ENCODE peak calls at places on chromosomes 12 and 14, in five cellular contexts. K is astrocyte of the spinal cord, M is left ventricle myocardium inferior, B is esophagus squamous epithelium, C is glutamatergic neuron. Z is an unnamed sample.
A peak's percentile ranks its signal among the peaks of the same experiment; 100 is the strongest.

GRCh38 chr14:22449612-22449930 is 139.5 kb downstream of the DAD1 start:
- DNase-seq in K (no peak), M (no peak), B (no peak), C (no peak), Z (no peak)

GRCh38 chr12:120388711-120389431 is 19.9 kb upstream of the MSI1 start:
- DNase-seq in K (no peak), M (no peak), B (no peak), C (peak; percentile 23), Z (no peak)

GRCh38 chr12:48907243-48907642 is 18.0 kb downstream of the FKBP11 start:
- DNase-seq in K (no peak), M (no peak), B (no peak), C (no peak), Z (no peak)

GRCh38 chr12:92034858-92035401 is 110.7 kb downstream of the BTG1 start:
- DNase-seq in K (peak; percentile 68), M (peak; percentile 43), B (no peak), C (peak; percentile 13), Z (peak; percentile 26)

GRCh38 chr14:101966742-101967141 is 2.4 kb downstream of the DYNC1H1 start:
- DNase-seq in K (no peak), M (no peak), B (no peak), C (no peak), Z (no peak)

GRCh38 chr12:20931894-20932293 is 121.4 kb downstream of the SLCO1B3 start:
- DNase-seq in K (no peak), M (no peak), B (no peak), C (no peak), Z (no peak)

GRCh38 chr12:127388985-127389384 is 878.0 kb upstream of the TMEM132C start:
- DNase-seq in K (peak; percentile 12), M (no peak), B (no peak), C (no peak), Z (no peak)

GRCh38 chr14:99004112-99004511 is 267.9 kb downstream of the BCL11B start:
- DNase-seq in K (no peak), M (no peak), B (no peak), C (no peak), Z (no peak)

GRCh38 chr12:59185291-59185690 is 265.0 kb upstream of the LRIG3 start:
- DNase-seq in K (no peak), M (no peak), B (no peak), C (no peak), Z (no peak)

GRCh38 chr12:120783197-120783596 is 57.6 kb downstream of the ACADS start:
- DNase-seq in K (peak; percentile 71), M (no peak), B (no peak), C (no peak), Z (no peak)

GRCh38 chr14:86574026-86574777 is 1044.3 kb downstream of the FLRT2 start:
- DNase-seq in K (peak; percentile 23), M (no peak), B (no peak), C (no peak), Z (no peak)

GRCh38 chr14:61264699-61265098 is 16.4 kb downstream of the TMEM30B start:
- DNase-seq in K (no peak), M (no peak), B (no peak), C (no peak), Z (no peak)

GRCh38 chr12:58395470-58395869 is 454.1 kb downstream of the ATP23 start:
- DNase-seq in K (peak; percentile 59), M (no peak), B (no peak), C (no peak), Z (no peak)

DNA sequence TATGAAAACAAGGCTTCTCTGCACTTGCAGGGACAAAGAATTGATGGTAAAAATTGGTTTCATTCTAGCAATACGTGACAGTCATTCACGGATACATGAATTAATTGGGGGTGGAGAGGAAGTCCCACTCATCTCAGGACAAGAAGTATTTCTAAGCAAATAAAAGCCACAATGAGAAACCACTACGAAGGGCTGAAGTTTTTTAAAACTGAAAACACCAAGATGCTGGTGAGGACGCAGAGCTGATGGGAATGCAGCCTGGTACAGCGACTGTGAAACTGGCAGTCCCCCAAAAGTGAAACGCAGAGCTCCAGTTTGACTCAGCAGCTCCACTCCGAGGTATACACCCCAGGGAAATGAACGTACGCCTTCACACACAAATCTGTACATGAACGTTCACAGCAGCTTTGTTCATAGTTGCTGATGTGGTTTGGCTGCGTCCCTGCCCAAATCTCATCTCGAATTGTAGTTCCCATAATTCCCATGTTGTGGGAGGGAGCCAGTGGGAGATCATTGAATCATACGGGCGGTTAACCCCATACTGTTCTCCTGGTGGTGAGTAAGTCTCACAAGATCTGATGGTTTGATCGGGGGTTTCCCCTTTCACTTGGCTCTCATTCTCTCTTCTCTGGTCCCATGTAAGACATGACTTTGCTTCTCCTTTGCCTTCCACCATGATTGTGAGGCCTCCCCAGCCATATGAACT is 89.0 kb downstream of the SCARB1 start:
- DNase-seq in K (peak; percentile 99), M (no peak), B (no peak), C (no peak), Z (no peak)
- TF ChIP-seq CTCF in K (peak; percentile 7), M (no peak), B (peak; percentile 11), C (no peak), Z (no peak)

DNA sequence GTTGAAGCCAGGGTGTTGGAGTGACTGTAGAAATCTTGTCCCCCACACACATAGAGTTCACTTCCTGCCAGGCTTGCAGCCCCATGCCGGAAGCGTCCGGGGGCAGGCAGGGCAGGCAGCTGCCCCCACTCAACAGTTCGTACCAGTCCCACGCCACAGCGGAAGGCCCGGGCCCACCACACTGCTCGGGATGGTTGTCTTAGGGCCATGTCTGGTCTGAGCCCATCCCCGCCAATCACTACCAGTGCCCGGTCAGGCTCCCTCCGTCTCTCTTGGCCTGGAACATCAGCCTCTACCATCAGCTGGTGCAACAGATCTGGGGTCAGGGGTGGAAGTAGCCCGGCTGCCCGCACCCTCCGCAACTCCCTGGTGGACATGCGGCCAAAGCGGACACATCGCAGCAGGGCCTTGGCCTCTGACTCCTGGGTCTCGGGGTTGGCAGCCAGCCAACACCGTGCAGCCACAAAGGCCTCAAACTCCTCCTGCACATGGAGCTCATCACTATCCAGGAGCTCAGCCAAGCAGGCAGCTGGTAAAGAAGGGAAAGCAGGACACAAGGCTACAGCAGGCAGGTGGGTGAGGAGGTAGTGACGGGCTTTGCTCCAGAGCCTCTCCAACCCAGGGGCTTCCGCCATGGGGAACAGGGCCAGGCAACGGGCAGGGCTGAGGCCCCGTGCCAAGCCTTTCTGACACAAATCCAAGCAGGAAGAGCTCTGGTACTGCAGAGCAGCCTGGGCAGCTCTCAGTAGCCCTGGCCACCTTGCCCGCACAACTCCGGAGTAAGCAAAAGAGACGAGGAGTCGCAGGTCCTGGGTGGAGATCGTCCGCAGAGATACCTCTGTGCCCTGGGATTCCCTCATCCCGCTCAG is 5.9 kb downstream of the KLHL33 start:
- DNase-seq in K (no peak), M (peak; percentile 39), B (no peak), C (no peak), Z (no peak)
- TF ChIP-seq CTCF in K (no peak), M (no peak), B (no peak), C (no peak), Z (no peak)

GRCh38 chr12:43348221-43348620 is 203.8 kb downstream of the ADAMTS20 start:
- DNase-seq in K (no peak), M (no peak), B (no peak), C (no peak), Z (no peak)

GRCh38 chr12:43347026-43347425 is 205.0 kb downstream of the ADAMTS20 start:
- DNase-seq in K (no peak), M (no peak), B (no peak), C (peak; percentile 19), Z (no peak)

GRCh38 chr12:43352001-43352400 is 200.0 kb downstream of the ADAMTS20 start:
- DNase-seq in K (no peak), M (no peak), B (no peak), C (no peak), Z (no peak)

GRCh38 chr12:43345023-43345422 is 207.0 kb downstream of the ADAMTS20 start:
- DNase-seq in K (no peak), M (no peak), B (no peak), C (no peak), Z (no peak)

GRCh38 chr12:43349863-43350262 is 202.1 kb downstream of the ADAMTS20 start:
- DNase-seq in K (peak; percentile 32), M (no peak), B (no peak), C (no peak), Z (no peak)
- TF ChIP-seq CTCF in K (peak; percentile 41), M (no peak), B (no peak), C (no peak), Z (no peak)

GRCh38 chr12:12086331-12086730 is 15.6 kb downstream of the BCL2L14 start:
- DNase-seq in K (no peak), M (no peak), B (no peak), C (no peak), Z (no peak)

GRCh38 chr12:12086975-12087692 is 16.4 kb downstream of the BCL2L14 start:
- DNase-seq in K (no peak), M (no peak), B (no peak), C (no peak), Z (no peak)

GRCh38 chr12:12081836-12082497 is 11.2 kb downstream of the BCL2L14 start:
- DNase-seq in K (peak; percentile 55), M (no peak), B (no peak), C (no peak), Z (no peak)

GRCh38 chr12:12087693-12088034 is 16.9 kb downstream of the BCL2L14 start:
- DNase-seq in K (no peak), M (no peak), B (no peak), C (no peak), Z (no peak)

GRCh38 chr12:12083688-12084087 is 12.9 kb downstream of the BCL2L14 start:
- DNase-seq in K (no peak), M (no peak), B (no peak), C (no peak), Z (no peak)
- TF ChIP-seq CTCF in K (no peak), M (no peak), B (no peak), C (no peak), Z (no peak)

GRCh38 chr14:89237923-89238529 is 179.0 kb downstream of the FOXN3 start:
- DNase-seq in K (peak; percentile 38), M (no peak), B (no peak), C (no peak), Z (no peak)
- TF ChIP-seq CTCF in K (peak; percentile 46), M (peak; percentile 48), B (no peak), C (no peak), Z (no peak)

GRCh38 chr14:68683326-68683725 is 109.5 kb downstream of the ZFP36L1 start:
- DNase-seq in K (peak; percentile 80), M (no peak), B (no peak), C (no peak), Z (no peak)
- TF ChIP-seq CTCF in K (no peak), M (no peak), B (no peak), C (no peak), Z (no peak)